ENCODE peak calls at places on chromosomes 5 and 9, in ten cellular contexts. R is T-helper 2 cell, A is suprapubic skin, J is GM10248, K is T-helper 1 cell, V is H1, T is body of pancreas, Z is fibroblast of pulmonary artery, L is GM12892, B is A549. M is an unnamed sample.

GRCh38 chr9:20659474-20659962 is 24.5 kb upstream of the FOCAD start:
- DNase-seq in R (no peak), A (no peak), J (no peak), K (no peak), V (no peak), T (no peak), Z (no peak), L (no peak), B (no peak), M (no peak)

GRCh38 chr5:163760498-163760897 is 255.1 kb downstream of the MAT2B start:
- DNase-seq in R (no peak), A (no peak), J (no peak), K (no peak), V (no peak), T (peak), Z (peak), L (no peak), B (no peak), M (no peak)

GRCh38 chr5:10264569-10264968 is 14.5 kb downstream of the CCT5 start:
- DNase-seq in R (no peak), A (no peak), J (no peak), K (no peak), V (no peak), T (no peak), Z (peak), L (no peak), B (no peak), M (no peak)

GRCh38 chr9:95461448-95462381 is 55.1 kb downstream of the PTCH1 start:
- DNase-seq in R (no peak), A (no peak), J (no peak), K (no peak), V (no peak), T (no peak), Z (no peak), L (no peak), B (no peak), M (peak)

GRCh38 chr5:56094579-56095361 is 100.0 kb upstream of the IL6ST start:
- DNase-seq in R (peak), A (no peak), J (no peak), K (peak), V (no peak), T (no peak), Z (no peak), L (no peak), B (no peak), M (no peak)

GRCh38 chr5:140298183-140298601 is 4.7 kb downstream of the PFDN1 start:
- DNase-seq in R (no peak), A (no peak), J (no peak), K (no peak), V (no peak), T (no peak), Z (peak), L (no peak), B (no peak), M (no peak)

GRCh38 chr9:36407122-36407723 is 7.2 kb upstream of the RNF38 start:
- DNase-seq in R (peak), A (no peak), J (peak), K (peak), V (peak), T (peak), Z (peak), L (no peak), B (peak), M (peak)

GRCh38 chr5:175124821-175125220 is 319.2 kb downstream of the DRD1 start:
- DNase-seq in R (no peak), A (no peak), J (no peak), K (no peak), V (no peak), T (no peak), Z (no peak), L (no peak), B (no peak), M (no peak)

GRCh38 chr5:176541338-176542134 is 4.3 kb upstream of the RNF44 start:
- DNase-seq in R (peak), A (no peak), J (no peak), K (peak), V (peak), T (peak), Z (peak), L (no peak), B (peak), M (no peak)

GRCh38 chr9:83418283-83418682 is 119.9 kb downstream of the FRMD3 start:
- DNase-seq in R (no peak), A (no peak), J (no peak), K (no peak), V (no peak), T (no peak), Z (no peak), L (no peak), B (no peak), M (no peak)

GRCh38 chr9:71683598-71684235 is 84.6 kb downstream of the CEMIP2 start:
- DNase-seq in R (no peak), A (peak), J (no peak), K (peak), V (peak), T (peak), Z (peak), L (no peak), B (no peak), M (peak)

GRCh38 chr5:57034517-57034916 is 82.6 kb upstream of the MIER3 start:
- DNase-seq in R (no peak), A (no peak), J (no peak), K (no peak), V (no peak), T (no peak), Z (no peak), L (no peak), B (no peak), M (no peak)

GRCh38 chr5:135602882-135603721 is 24.3 kb upstream of the CXCL14 start:
- DNase-seq in R (no peak), A (no peak), J (no peak), K (no peak), V (peak), T (no peak), Z (no peak), L (no peak), B (no peak), M (no peak)

GRCh38 chr5:116953251-116953934 is 378.8 kb upstream of the SEMA6A start:
- DNase-seq in R (no peak), A (no peak), J (no peak), K (no peak), V (no peak), T (no peak), Z (no peak), L (no peak), B (no peak), M (peak)

GRCh38 chr5:8784692-8785091 is 761.2 kb downstream of the SEMA5A start:
- DNase-seq in R (no peak), A (no peak), J (no peak), K (no peak), V (no peak), T (no peak), Z (no peak), L (no peak), B (no peak), M (no peak)

GRCh38 chr5:148457183-148457620 is 73.4 kb downstream of the FBXO38 start:
- DNase-seq in R (peak), A (no peak), J (no peak), K (no peak), V (no peak), T (no peak), Z (no peak), L (no peak), B (peak), M (no peak)

GRCh38 chr9:134169724-134170401 is 5.5 kb upstream of the RNU6ATAC start:
- DNase-seq in R (no peak), A (no peak), J (no peak), K (no peak), V (no peak), T (no peak), Z (no peak), L (no peak), B (no peak), M (no peak)

GRCh38 chr9:134759001-134759607 is 117.5 kb downstream of the COL5A1 start:
- DNase-seq in R (no peak), A (no peak), J (no peak), K (no peak), V (no peak), T (no peak), Z (no peak), L (no peak), B (no peak), M (no peak)

GRCh38 chr5:95417971-95418370 is 26.8 kb downstream of the FAM81B start:
- DNase-seq in R (no peak), A (no peak), J (no peak), K (no peak), V (no peak), T (no peak), Z (peak), L (no peak), B (peak), M (no peak)

GRCh38 chr9:89448381-89448780 is 49.5 kb downstream of the SEMA4D start:
- DNase-seq in R (peak), A (no peak), J (peak), K (no peak), V (no peak), T (no peak), Z (no peak), L (no peak), B (no peak), M (peak)

GRCh38 chr9:112945620-112946208 is 55.0 kb upstream of the SLC46A2 start:
- DNase-seq in R (no peak), A (no peak), J (no peak), K (no peak), V (peak), T (no peak), Z (no peak), L (no peak), B (peak), M (no peak)

GRCh38 chr9:138046641-138047301 is 169.2 kb downstream of the CACNA1B start:
- DNase-seq in R (no peak), A (peak), J (no peak), K (no peak), V (peak), T (no peak), Z (no peak), L (no peak), B (no peak), M (no peak)

M was measured in midbrain.